ENCODE peak calls at places on chromosome 3, in four cellular contexts. One of them, this sample, is unnamed.

GRCh38 chr3:40971191-40972168 is 227.8 kb upstream of the CTNNB1 start:
- DNase-seq in RWPE1: peak; percentile 72
- DNase-seq in mesendoderm: peak; percentile 38
- DNase-seq in dorsolateral prefrontal cortex: no peak
- DNase-seq in this sample: peak; percentile 27

GRCh38 chr3:38843898-38844297 is 27.9 kb upstream of the SCN10A start:
- DNase-seq in RWPE1: peak; percentile 13
- DNase-seq in dorsolateral prefrontal cortex: no peak
- DNase-seq in mesendoderm: peak; percentile 63
- DNase-seq in this sample: peak; percentile 63

GRCh38 chr3:119365418-119365817 is 71.2 kb downstream of the ARHGAP31 start:
- DNase-seq in dorsolateral prefrontal cortex: no peak
- DNase-seq in RWPE1: no peak
- DNase-seq in mesendoderm: no peak
- DNase-seq in this sample: no peak

GRCh38 chr3:46090161-46090591 is 62.9 kb upstream of the XCR1 start:
- DNase-seq in mesendoderm: no peak
- DNase-seq in RWPE1: no peak
- DNase-seq in dorsolateral prefrontal cortex: no peak
- DNase-seq in this sample: no peak

GRCh38 chr3:115663414-115663813 is 40.1 kb downstream of the GAP43 start:
- DNase-seq in dorsolateral prefrontal cortex: no peak
- DNase-seq in RWPE1: no peak
- DNase-seq in mesendoderm: no peak
- DNase-seq in this sample: no peak

GRCh38 chr3:128217702-128218475 is 64.6 kb downstream of the EEFSEC start:
- DNase-seq in RWPE1: no peak
- DNase-seq in mesendoderm: no peak
- DNase-seq in dorsolateral prefrontal cortex: no peak
- DNase-seq in this sample: peak; percentile 73

GRCh38 chr3:106309274-106309673 is 440.5 kb upstream of the CBLB start:
- DNase-seq in dorsolateral prefrontal cortex: no peak
- DNase-seq in RWPE1: no peak
- DNase-seq in mesendoderm: no peak
- DNase-seq in this sample: no peak

GRCh38 chr3:36543276-36543997 is 163.1 kb downstream of the STAC start:
- DNase-seq in RWPE1: no peak
- DNase-seq in mesendoderm: no peak
- DNase-seq in dorsolateral prefrontal cortex: no peak
- DNase-seq in this sample: no peak

GRCh38 chr3:161069441-161070251 is 35.5 kb downstream of the B3GALNT1 start:
- DNase-seq in mesendoderm: no peak
- DNase-seq in dorsolateral prefrontal cortex: no peak
- DNase-seq in RWPE1: peak; percentile 71
- DNase-seq in this sample: no peak

GRCh38 chr3:196219194-196219969 is 3.0 kb downstream of the SLC51A start:
- DNase-seq in RWPE1: peak; percentile 57
- DNase-seq in dorsolateral prefrontal cortex: peak; percentile 64
- DNase-seq in mesendoderm: peak; percentile 78
- DNase-seq in this sample: peak; percentile 84

GRCh38 chr3:99499235-99499798 is 139.1 kb upstream of the COL8A1 start:
- DNase-seq in RWPE1: peak; percentile 42
- DNase-seq in dorsolateral prefrontal cortex: no peak
- DNase-seq in mesendoderm: peak; percentile 44
- DNase-seq in this sample: peak; percentile 54

GRCh38 chr3:168047190-168047795 is 48.4 kb downstream of the GOLIM4 start:
- DNase-seq in RWPE1: peak; percentile 62
- DNase-seq in dorsolateral prefrontal cortex: no peak
- DNase-seq in mesendoderm: peak; percentile 86
- DNase-seq in this sample: peak; percentile 89

GRCh38 chr3:107775958-107776357 is 253.2 kb downstream of the BBX start:
- DNase-seq in dorsolateral prefrontal cortex: no peak
- DNase-seq in mesendoderm: no peak
- DNase-seq in RWPE1: no peak
- DNase-seq in this sample: no peak

GRCh38 chr3:125011941-125012340 is 43.9 kb downstream of the HEG1 start:
- DNase-seq in mesendoderm: no peak
- DNase-seq in RWPE1: no peak
- DNase-seq in dorsolateral prefrontal cortex: no peak
- DNase-seq in this sample: no peak

GRCh38 chr3:186383026-186383993 is 21.3 kb upstream of the DGKG start:
- DNase-seq in dorsolateral prefrontal cortex: no peak
- DNase-seq in mesendoderm: peak; percentile 31
- DNase-seq in RWPE1: no peak
- DNase-seq in this sample: no peak

GRCh38 chr3:32973982-32974381 is 22.5 kb downstream of the CCR4 start:
- DNase-seq in mesendoderm: no peak
- DNase-seq in RWPE1: no peak
- DNase-seq in dorsolateral prefrontal cortex: no peak
- DNase-seq in this sample: no peak

GRCh38 chr3:127671523-127672428 is 976 bp upstream of the ABTB1 start:
- DNase-seq in dorsolateral prefrontal cortex: peak; percentile 45
- DNase-seq in RWPE1: no peak
- DNase-seq in mesendoderm: no peak
- DNase-seq in this sample: peak; percentile 53

GRCh38 chr3:141410408-141410807 is 42.1 kb downstream of the ZBTB38 start:
- DNase-seq in dorsolateral prefrontal cortex: peak; percentile 58
- DNase-seq in mesendoderm: peak; percentile 35
- DNase-seq in RWPE1: no peak
- DNase-seq in this sample: no peak

GRCh38 chr3:52102934-52103333 is 46.6 kb upstream of the DUSP7 start:
- DNase-seq in mesendoderm: no peak
- DNase-seq in RWPE1: no peak
- DNase-seq in dorsolateral prefrontal cortex: no peak
- DNase-seq in this sample: no peak

GRCh38 chr3:79517766-79518413 is 249.9 kb downstream of the ROBO1 start:
- DNase-seq in mesendoderm: peak; percentile 73
- DNase-seq in RWPE1: no peak
- DNase-seq in dorsolateral prefrontal cortex: no peak
- DNase-seq in this sample: peak; percentile 67

GRCh38 chr3:42032693-42033349 is 58.3 kb upstream of the TRAK1 start:
- DNase-seq in RWPE1: no peak
- DNase-seq in dorsolateral prefrontal cortex: no peak
- DNase-seq in mesendoderm: peak; percentile 61
- DNase-seq in this sample: peak; percentile 90

GRCh38 chr3:73773228-73773627 is 148.5 kb upstream of the PDZRN3 start:
- DNase-seq in dorsolateral prefrontal cortex: no peak
- DNase-seq in mesendoderm: no peak
- DNase-seq in RWPE1: no peak
- DNase-seq in this sample: no peak

GRCh38 chr3:64237083-64237482 is 11.8 kb upstream of the PRICKLE2 start:
- DNase-seq in RWPE1: no peak
- DNase-seq in dorsolateral prefrontal cortex: no peak
- DNase-seq in mesendoderm: no peak
- DNase-seq in this sample: no peak

GRCh38 chr3:156609115-156609514 is 54.2 kb upstream of the SSR3 start:
- DNase-seq in RWPE1: no peak
- DNase-seq in dorsolateral prefrontal cortex: no peak
- DNase-seq in mesendoderm: no peak
- DNase-seq in this sample: no peak

GRCh38 chr3:51974963-51975856 is at the start of gene ABHD14A:
- DNase-seq in dorsolateral prefrontal cortex: peak; percentile 73
- DNase-seq in mesendoderm: peak; percentile 61
- DNase-seq in RWPE1: peak; percentile 61
- DNase-seq in this sample: peak; percentile 83

GRCh38 chr3:124034016-124034808 is 42.3 kb upstream of the ROPN1 start:
- DNase-seq in dorsolateral prefrontal cortex: no peak
- DNase-seq in mesendoderm: peak; percentile 11
- DNase-seq in RWPE1: no peak
- DNase-seq in this sample: peak; percentile 74

GRCh38 chr3:70716832-70717231 is 404.4 kb upstream of the MDFIC2 start:
- DNase-seq in RWPE1: no peak
- DNase-seq in mesendoderm: no peak
- DNase-seq in dorsolateral prefrontal cortex: no peak
- DNase-seq in this sample: peak; percentile 49

GRCh38 chr3:57060089-57060829 is at the start of gene SPATA12:
- DNase-seq in mesendoderm: peak; percentile 98
- DNase-seq in dorsolateral prefrontal cortex: peak; percentile 56
- DNase-seq in RWPE1: peak; percentile 97
- DNase-seq in this sample: peak; percentile 58

This sample was measured in left kidney.